ENCODE peak calls at places on chromosomes 5 and 9, in seven cellular contexts. D is cardiac muscle cell, B is psoas muscle, O is HFF-Myc, F is fibroblast of lung, M is heart right ventricle, G is foreskin fibroblast. E is an unnamed sample.

GRCh38 chr9:99411068-99411467 is 189.0 kb downstream of the SEC61B start:
- DNase-seq in D (peak; percentile 21), B (no peak), O (no peak), F (peak; percentile 35), M (no peak), G (peak; percentile 57), E (no peak)

GRCh38 chr5:1464096-1464446 is 18.8 kb upstream of the SLC6A3 start:
- DNase-seq in D (no peak), B (no peak), O (no peak), F (no peak), M (no peak), G (no peak), E (no peak)

GRCh38 chr9:115254217-115254616 is 136.3 kb upstream of the TNC start:
- DNase-seq in D (no peak), B (no peak), O (no peak), F (no peak), M (no peak), G (no peak), E (no peak)

GRCh38 chr5:127826011-127826410 is 122.8 kb downstream of the CCDC192 start:
- DNase-seq in D (no peak), B (no peak), O (no peak), F (peak; percentile 47), M (no peak), G (peak; percentile 35), E (no peak)

GRCh38 chr9:1273859-1274258 is 223.7 kb downstream of the DMRT2 start:
- DNase-seq in D (no peak), B (no peak), O (peak; percentile 69), F (no peak), M (no peak), G (peak; percentile 23), E (no peak)

GRCh38 chr5:172550096-172550765 is 90.8 kb upstream of the NEURL1B start:
- DNase-seq in D (no peak), B (no peak), O (no peak), F (no peak), M (no peak), G (no peak), E (no peak)

GRCh38 chr5:110441035-110441434 is 285.4 kb downstream of the TMEM232 start:
- DNase-seq in D (peak; percentile 13), B (no peak), O (no peak), F (peak; percentile 51), M (no peak), G (no peak), E (peak; percentile 48)

GRCh38 chr5:79527431-79527830 is 13.5 kb upstream of the HOMER1 start:
- DNase-seq in D (no peak), B (no peak), O (no peak), F (no peak), M (no peak), G (no peak), E (no peak)

GRCh38 chr5:127832057-127832456 is 128.9 kb downstream of the CCDC192 start:
- DNase-seq in D (no peak), B (no peak), O (no peak), F (no peak), M (no peak), G (no peak), E (no peak)

GRCh38 chr5:53319306-53319705 is 161.1 kb upstream of the FST start:
- DNase-seq in D (no peak), B (no peak), O (no peak), F (no peak), M (no peak), G (no peak), E (no peak)

GRCh38 chr9:136316271-136316751 is 11.0 kb upstream of the GPSM1 start:
- DNase-seq in D (no peak), B (no peak), O (no peak), F (no peak), M (peak; percentile 8), G (no peak), E (no peak)

GRCh38 chr5:25489834-25490538 is 845.2 kb upstream of the CDH10 start:
- DNase-seq in D (no peak), B (no peak), O (no peak), F (no peak), M (no peak), G (no peak), E (no peak)

GRCh38 chr9:111298831-111299603 is 31.0 kb downstream of the OR2K2 start:
- DNase-seq in D (peak; percentile 40), B (peak; percentile 82), O (peak; percentile 63), F (peak; percentile 88), M (peak; percentile 39), G (peak; percentile 59), E (peak; percentile 91)

GRCh38 chr5:88792144-88792840 is 90.7 kb downstream of the MEF2C start:
- DNase-seq in D (no peak), B (no peak), O (no peak), F (peak; percentile 25), M (no peak), G (peak; percentile 23), E (no peak)

GRCh38 chr9:86795047-86795437 is 152.3 kb downstream of the GAS1 start:
- DNase-seq in D (peak; percentile 40), B (no peak), O (no peak), F (peak; percentile 21), M (no peak), G (no peak), E (peak; percentile 29)

GRCh38 chr9:134607971-134608370 is 33.6 kb upstream of the COL5A1 start:
- DNase-seq in D (no peak), B (no peak), O (no peak), F (peak; percentile 50), M (no peak), G (no peak), E (no peak)

GRCh38 chr5:168637281-168637680 is 58.1 kb upstream of the PANK3 start:
- DNase-seq in D (no peak), B (no peak), O (no peak), F (no peak), M (no peak), G (no peak), E (no peak)

GRCh38 chr5:112643339-112643971 is 94.2 kb upstream of the APC start:
- DNase-seq in D (peak; percentile 23), B (no peak), O (no peak), F (no peak), M (no peak), G (no peak), E (no peak)

GRCh38 chr5:142841511-142842255 is 71.5 kb downstream of the ARHGAP26 start:
- DNase-seq in D (peak; percentile 43), B (peak; percentile 58), O (peak; percentile 27), F (peak; percentile 56), M (peak; percentile 38), G (no peak), E (peak; percentile 85)

GRCh38 chr9:91954841-91955471 is 4.9 kb upstream of the ROR2 start:
- DNase-seq in D (peak; percentile 72), B (no peak), O (peak; percentile 72), F (peak; percentile 82), M (no peak), G (peak; percentile 46), E (peak; percentile 73)
- TF ChIP-seq CTCF in D (peak; percentile 88), B (peak; percentile 6), O (peak; percentile 86), F (peak; percentile 78), M (no peak), G (peak; percentile 79), E (peak; percentile 80)

GRCh38 chr5:34891981-34892380 is 23.3 kb downstream of the RAD1 start:
- DNase-seq in D (no peak), B (no peak), O (peak; percentile 98), F (peak; percentile 66), M (no peak), G (peak; percentile 94), E (peak; percentile 97)
- H3K4me3 ChIP-seq in D (no peak overlapping the region), B (no peak overlapping the region), O (no peak overlapping the region), F (no peak overlapping the region), M (no peak overlapping the region), G (no peak overlapping the region), E (no peak overlapping the region)

GRCh38 chr9:22307013-22307711 is 139.5 kb upstream of the DMRTA1 start:
- DNase-seq in D (peak; percentile 78), B (no peak), O (peak; percentile 19), F (peak; percentile 62), M (no peak), G (peak; percentile 12), E (peak; percentile 79)
- TF ChIP-seq CTCF in D (peak; percentile 54), B (peak; percentile 68), O (peak; percentile 62), F (peak; percentile 75), M (peak; percentile 22), G (peak; percentile 61), E (peak; percentile 73)

DNA sequence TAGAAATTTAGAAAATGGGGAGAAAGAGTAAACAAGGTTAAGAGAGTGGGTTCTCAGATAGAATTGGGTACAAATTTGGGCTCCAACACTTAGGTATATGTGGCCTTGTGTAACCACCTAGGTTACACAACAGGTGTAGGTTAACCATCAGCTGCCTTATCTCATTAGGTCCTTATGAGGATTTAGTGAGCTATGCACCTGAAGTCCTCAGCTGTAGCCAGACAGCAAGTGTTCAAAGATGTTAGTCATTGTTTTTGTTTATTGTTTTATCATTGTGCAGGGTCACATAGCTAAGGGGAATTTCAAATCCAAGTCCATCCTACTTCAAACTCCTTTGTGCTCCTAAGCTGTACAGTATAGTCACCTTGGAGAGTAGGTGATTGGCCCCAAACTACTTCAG is 970 bp upstream of the TRIM32 start:
- DNase-seq in D (no peak), B (no peak), O (no peak), F (no peak), M (no peak), G (no peak), E (no peak)
- H3K4me3 ChIP-seq in D (peak overlapping the region; percentile 66), B (peak overlapping the region; percentile 74), O (peak overlapping the region; percentile 86), F (no peak overlapping the region), M (peak overlapping the region; percentile 82), G (peak overlapping the region; percentile 74), E (peak overlapping the region; percentile 86)

GRCh38 chr9:83920942-83921707 is at the start of gene KIF27:
- DNase-seq in D (peak; percentile 99), B (peak; percentile 100), O (peak; percentile 83), F (peak; percentile 96), M (peak; percentile 100), G (peak; percentile 97), E (peak; percentile 95)

GRCh38 chr9:83919111-83919510 is 2.1 kb downstream of the KIF27 start:
- DNase-seq in D (no peak), B (no peak), O (no peak), F (no peak), M (no peak), G (no peak), E (no peak)

DNA sequence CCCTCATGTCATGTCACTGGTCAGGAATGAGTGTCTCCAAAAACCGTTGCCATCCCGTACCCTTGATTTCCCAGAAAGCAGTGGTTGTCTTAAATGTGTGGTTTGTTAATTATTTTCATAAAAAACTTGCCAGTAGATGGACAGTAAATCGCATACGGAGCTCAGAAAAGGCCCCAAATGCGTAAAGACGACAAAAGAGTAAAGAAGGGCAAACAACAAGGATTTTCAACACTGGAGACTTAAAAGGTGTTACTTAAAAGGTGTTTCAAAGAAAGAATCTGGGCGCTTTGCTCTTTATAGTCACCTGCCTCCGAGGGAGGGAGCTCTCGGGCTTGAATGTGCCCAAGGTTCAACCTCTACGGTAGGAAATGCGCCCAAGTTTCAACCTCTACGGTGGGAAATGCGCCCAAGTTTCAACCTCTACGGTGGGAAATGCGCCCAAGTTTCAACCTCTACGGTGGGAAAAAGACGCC is 727 bp downstream of the KIF27 start:
- DNase-seq in D (peak; percentile 75), B (no peak), O (no peak), F (peak; percentile 56), M (no peak), G (no peak), E (peak; percentile 50)
- TF ChIP-seq CTCF in D (peak; percentile 59), B (no peak), O (no peak), F (peak; percentile 49), M (no peak), G (peak; percentile 39), E (peak; percentile 53)

E was measured in fibroblast of the aortic adventitia.